ENCODE peak calls at places on chromosomes 7 and 10, in ten cellular contexts. M is astrocyte of the spinal cord; E is heart left ventricle; J is fibroblast of lung; C is BE2C; B is right atrium auricular region; A is astrocyte of the cerebellum; O is CD8-positive, alpha-beta T cell; F is SK-N-SH; T is foreskin fibroblast. R is an unnamed sample.

GRCh38 chr10:31604141-31604540 is 285.1 kb downstream of the ZEB1 start:
- DNase-seq in M (peak; percentile 17), A (no peak), C (peak; percentile 54), F (no peak), J (peak; percentile 74), T (peak; percentile 92), B (no peak), E (peak; percentile 68), O (no peak), R (peak; percentile 73)

GRCh38 chr7:73991522-73992103 is 36.4 kb upstream of the ELN start:
- DNase-seq in A (no peak), B (no peak), C (no peak), M (no peak), T (no peak), J (no peak), E (no peak), F (no peak), O (no peak), R (no peak)

GRCh38 chr10:21145751-21146445 is 248.8 kb upstream of the NEBL start:
- DNase-seq in O (no peak), E (no peak), A (no peak), B (no peak), J (no peak), T (no peak), M (no peak), F (no peak), C (no peak), R (no peak)

GRCh38 chr7:41084381-41084780 is 618.5 kb downstream of the INHBA start:
- DNase-seq in M (no peak), C (no peak), F (no peak), T (no peak), J (no peak), A (no peak), O (no peak), B (no peak), E (no peak), R (no peak)

GRCh38 chr7:55522268-55522902 is 49.9 kb downstream of the VOPP1 start:
- DNase-seq in C (no peak), J (no peak), M (no peak), A (no peak), O (no peak), T (no peak), F (no peak), E (no peak), B (no peak), R (no peak)

GRCh38 chr7:99407849-99408346 is 499 bp downstream of the PDAP1 start:
- DNase-seq in M (peak; percentile 82), A (peak; percentile 71), E (peak; percentile 62), C (no peak), B (peak; percentile 85), J (peak; percentile 77), T (peak; percentile 91), O (peak; percentile 25), F (peak; percentile 66), R (peak; percentile 63)

GRCh38 chr10:114260366-114260765 is 21.3 kb downstream of the VWA2 start:
- DNase-seq in M (no peak), E (no peak), C (no peak), B (no peak), F (no peak), A (no peak), O (no peak), J (no peak), T (no peak), R (no peak)

GRCh38 chr7:122269241-122269640 is 35.3 kb downstream of the FEZF1 start:
- DNase-seq in O (no peak), C (no peak), B (no peak), M (no peak), F (no peak), T (no peak), E (no peak), J (no peak), A (no peak), R (no peak)

GRCh38 chr7:150451833-150452431 is 1.5 kb downstream of the GIMAP8 start:
- DNase-seq in B (no peak), E (peak; percentile 54), O (peak; percentile 51), C (no peak), J (no peak), T (no peak), F (no peak), M (no peak), A (no peak), R (no peak)
- H3K4me3 ChIP-seq in B (peak overlapping the region; percentile 38), E (peak overlapping the region; percentile 39), O (peak overlapping the region; percentile 63), C (no peak overlapping the region), J (no peak overlapping the region), T (no peak overlapping the region), F (no peak overlapping the region), M (no peak overlapping the region), A (no peak overlapping the region), R (no peak overlapping the region)

GRCh38 chr10:88851706-88852105 is at the start of gene ANKRD22:
- DNase-seq in M (peak; percentile 50), J (peak; percentile 61), A (no peak), C (no peak), F (no peak), B (peak; percentile 61), E (no peak), O (no peak), T (peak; percentile 76), R (peak; percentile 41)

GRCh38 chr10:88852327-88852726 is 683 bp upstream of the ANKRD22 start:
- DNase-seq in M (no peak), E (no peak), B (no peak), J (no peak), C (no peak), F (no peak), O (no peak), T (no peak), A (no peak), R (no peak)

GRCh38 chr10:88848499-88848898 is 3.1 kb downstream of the ANKRD22 start:
- DNase-seq in A (peak; percentile 45), J (peak; percentile 83), B (no peak), M (peak; percentile 77), F (no peak), C (no peak), E (no peak), T (peak; percentile 87), O (no peak), R (peak; percentile 57)

GRCh38 chr10:88849224-88849623 is 2.4 kb downstream of the ANKRD22 start:
- DNase-seq in B (no peak), M (peak; percentile 32), T (peak; percentile 64), C (no peak), O (no peak), E (no peak), A (peak; percentile 53), F (no peak), J (peak; percentile 11), R (no peak)

GRCh38 chr10:88850712-88851111 is 932 bp downstream of the ANKRD22 start:
- DNase-seq in J (no peak), T (no peak), F (no peak), A (no peak), B (no peak), C (no peak), M (no peak), O (no peak), E (no peak), R (no peak)
- H3K4me3 ChIP-seq in J (no peak overlapping the region), T (no peak overlapping the region), F (no peak overlapping the region), A (no peak overlapping the region), B (no peak overlapping the region), C (no peak overlapping the region), M (no peak overlapping the region), O (no peak overlapping the region), E (no peak overlapping the region), R (no peak overlapping the region)

DNA sequence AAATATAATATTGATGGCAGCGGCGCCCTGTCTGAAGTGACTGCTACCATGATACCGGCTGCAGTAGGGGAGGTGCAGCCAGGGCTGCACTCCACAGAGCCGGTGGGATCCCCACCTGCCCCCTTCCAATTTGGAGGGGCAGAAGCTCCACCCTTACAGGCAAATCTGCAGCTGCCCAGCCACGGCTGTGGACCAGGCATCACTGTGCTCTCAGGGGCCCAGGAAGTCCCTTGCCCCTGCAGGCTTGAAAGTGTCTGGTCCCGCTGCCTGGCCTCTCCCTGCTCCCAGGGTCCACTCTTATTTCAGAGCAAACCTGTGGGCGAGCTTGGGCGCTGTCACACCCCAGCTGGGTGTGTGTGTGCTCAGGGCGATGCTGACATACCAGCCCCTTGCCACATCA is 172.7 kb upstream of the SMIM30 start:
- DNase-seq in O (no peak), C (no peak), F (no peak), E (peak; percentile 16), B (no peak), A (no peak), M (no peak), T (no peak), J (no peak), R (no peak)
- H3K4me3 ChIP-seq in O (no peak overlapping the region), C (no peak overlapping the region), F (no peak overlapping the region), E (no peak overlapping the region), B (no peak overlapping the region), A (no peak overlapping the region), M (no peak overlapping the region), T (no peak overlapping the region), J (no peak overlapping the region), R (no peak overlapping the region)

GRCh38 chr10:34739915-34740314 is 75.2 kb downstream of the PARD3 start:
- DNase-seq in O (no peak), M (peak; percentile 83), A (peak; percentile 45), T (peak; percentile 90), F (no peak), J (peak; percentile 94), E (peak; percentile 69), C (peak; percentile 53), B (no peak), R (peak; percentile 83)
- H3K4me3 ChIP-seq in O (no peak overlapping the region), M (peak overlapping the region; percentile 18), A (peak overlapping the region; percentile 9), T (peak overlapping the region; percentile 24), F (no peak overlapping the region), J (peak overlapping the region; percentile 19), E (no peak overlapping the region), C (no peak overlapping the region), B (no peak overlapping the region), R (peak overlapping the region; percentile 15)

R was measured in skeletal muscle cell.